ENCODE peak calls at places on chromosomes 3 and 15, in five cellular contexts. H, Z, Y, R and J are unnamed samples.
A peak's percentile ranks its signal among the peaks of the same experiment; 100 is the strongest.

GRCh38 chr15:55661431-55661830 is 73.3 kb upstream of the PYGO1 start:
- DNase-seq in H (no peak), Z (peak; percentile 50), Y (no peak), R (no peak), J (peak; percentile 37)

GRCh38 chr3:120144267-120144666 is 50.0 kb upstream of the GSK3B start:
- DNase-seq in H (no peak), Z (no peak), Y (no peak), R (no peak), J (no peak)

GRCh38 chr15:40843885-40844542 is at the start of gene SPINT1:
- DNase-seq in H (peak; percentile 82), Z (peak; percentile 63), Y (no peak), R (no peak), J (no peak)

GRCh38 chr15:68157074-68157473 is 48.1 kb downstream of the CALML4 start:
- DNase-seq in H (no peak), Z (no peak), Y (no peak), R (no peak), J (no peak)

GRCh38 chr15:48803877-48804276 is 7.0 kb downstream of the CEP152 start:
- DNase-seq in H (no peak), Z (peak; percentile 24), Y (no peak), R (peak; percentile 61), J (no peak)

GRCh38 chr3:38375488-38376097 is 29.0 kb downstream of the XYLB start:
- DNase-seq in H (no peak), Z (no peak), Y (no peak), R (no peak), J (no peak)

GRCh38 chr3:138781012-138781470 is 53.7 kb downstream of the PIK3CB start:
- DNase-seq in H (no peak), Z (no peak), Y (peak; percentile 52), R (no peak), J (no peak)

GRCh38 chr15:92803852-92804609 is 96.1 kb upstream of the CHD2 start:
- DNase-seq in H (peak; percentile 79), Z (peak; percentile 71), Y (peak; percentile 93), R (no peak), J (no peak)

GRCh38 chr15:75723847-75724660 is 11.4 kb upstream of the CSPG4 start:
- DNase-seq in H (peak; percentile 88), Z (peak; percentile 85), Y (peak; percentile 77), R (peak; percentile 80), J (no peak)

GRCh38 chr3:124078978-124079911 is 87.3 kb upstream of the ROPN1 start:
- DNase-seq in H (peak; percentile 45), Z (peak; percentile 37), Y (peak; percentile 26), R (peak; percentile 38), J (no peak)

GRCh38 chr3:178139116-178139515 is 397.1 kb upstream of the KCNMB2 start:
- DNase-seq in H (no peak), Z (no peak), Y (no peak), R (no peak), J (no peak)

GRCh38 chr3:98612587-98612986 is 19.2 kb upstream of the CPOX start:
- DNase-seq in H (no peak), Z (peak; percentile 40), Y (no peak), R (peak; percentile 54), J (peak; percentile 27)

GRCh38 chr3:42991369-42992315 is 12.5 kb downstream of the GASK1A start:
- DNase-seq in H (no peak), Z (no peak), Y (no peak), R (no peak), J (no peak)

GRCh38 chr3:14847613-14848541 is 29.1 kb downstream of the FGD5 start:
- DNase-seq in H (peak; percentile 81), Z (peak; percentile 53), Y (no peak), R (peak; percentile 47), J (peak; percentile 35)

GRCh38 chr3:463793-464192 is 267.2 kb downstream of the CHL1 start:
- DNase-seq in H (no peak), Z (no peak), Y (no peak), R (no peak), J (no peak)

GRCh38 chr15:66650433-66650832 is 51.6 kb upstream of the SMAD6 start:
- DNase-seq in H (no peak), Z (no peak), Y (peak; percentile 59), R (no peak), J (no peak)

GRCh38 chr3:181610083-181610972 is 101.4 kb upstream of the SOX2 start:
- DNase-seq in H (no peak), Z (peak; percentile 42), Y (no peak), R (no peak), J (peak; percentile 29)

GRCh38 chr3:33299395-33300081 is 22.3 kb downstream of the FBXL2 start:
- DNase-seq in H (no peak), Z (no peak), Y (no peak), R (no peak), J (no peak)

GRCh38 chr15:92665100-92665555 is 9.6 kb upstream of the FAM174B start:
- DNase-seq in H (no peak), Z (no peak), Y (no peak), R (no peak), J (no peak)

GRCh38 chr15:89332446-89332845 is 2.2 kb downstream of the POLG start:
- DNase-seq in H (no peak), Z (peak; percentile 76), Y (no peak), R (peak; percentile 58), J (no peak)

GRCh38 chr3:129001101-129001816 is at the start of gene EFCC1:
- DNase-seq in H (peak; percentile 62), Z (peak; percentile 31), Y (peak; percentile 43), R (no peak), J (no peak)

GRCh38 chr3:150286390-150287147 is 121.5 kb upstream of the TSC22D2 start:
- DNase-seq in H (no peak), Z (peak; percentile 30), Y (no peak), R (no peak), J (peak; percentile 43)

GRCh38 chr3:33099701-33100100 is 2.8 kb upstream of the GLB1 start:
- DNase-seq in H (no peak), Z (no peak), Y (no peak), R (no peak), J (no peak)

GRCh38 chr15:32687556-32687955 is 30.2 kb upstream of the GREM1 start:
- DNase-seq in H (no peak), Z (no peak), Y (no peak), R (peak; percentile 34), J (no peak)

GRCh38 chr3:5136619-5137429 is 14.7 kb downstream of the ARL8B start:
- DNase-seq in H (no peak), Z (peak; percentile 33), Y (peak; percentile 25), R (no peak), J (no peak)

GRCh38 chr3:108946292-108947290 is 7.1 kb downstream of the GUCA1C start:
- DNase-seq in H (no peak), Z (no peak), Y (no peak), R (no peak), J (no peak)

GRCh38 chr3:13348671-13349396 is 71.3 kb downstream of the NUP210 start:
- DNase-seq in H (no peak), Z (no peak), Y (no peak), R (no peak), J (no peak)

GRCh38 chr3:9685216-9686049 is 18.2 kb upstream of the CPNE9 start:
- DNase-seq in H (no peak), Z (no peak), Y (no peak), R (no peak), J (no peak)

GRCh38 chr3:56012732-56013131 is 455.5 kb downstream of the ERC2 start:
- DNase-seq in H (no peak), Z (no peak), Y (no peak), R (no peak), J (no peak)

GRCh38 chr3:186882125-186882524 is 39.6 kb downstream of the ADIPOQ start:
- DNase-seq in H (no peak), Z (no peak), Y (no peak), R (no peak), J (no peak)

GRCh38 chr3:175212896-175213295 is 353.8 kb downstream of the NAALADL2 start:
- DNase-seq in H (no peak), Z (no peak), Y (no peak), R (no peak), J (no peak)

GRCh38 chr3:39263576-39263975 is 16.3 kb downstream of the CX3CR1 start:
- DNase-seq in H (no peak), Z (no peak), Y (no peak), R (no peak), J (no peak)

GRCh38 chr3:159765860-159766294 is 222.8 kb upstream of the IL12A start:
- DNase-seq in H (no peak), Z (peak; percentile 76), Y (no peak), R (peak; percentile 65), J (no peak)

GRCh38 chr3:159763466-159764210 is 225.0 kb upstream of the IL12A start:
- DNase-seq in H (peak; percentile 82), Z (peak; percentile 94), Y (peak; percentile 42), R (peak; percentile 87), J (no peak)

GRCh38 chr3:159765025-159765859 is 223.4 kb upstream of the IL12A start:
- DNase-seq in H (peak; percentile 67), Z (peak; percentile 85), Y (peak; percentile 68), R (peak; percentile 90), J (no peak)

GRCh38 chr3:159764211-159765024 is 224.2 kb upstream of the IL12A start:
- DNase-seq in H (peak; percentile 55), Z (no peak), Y (peak; percentile 8), R (peak; percentile 27), J (no peak)

GRCh38 chr3:159766563-159767185 is 222.0 kb upstream of the IL12A start:
- DNase-seq in H (no peak), Z (peak; percentile 53), Y (no peak), R (peak; percentile 37), J (no peak)
- H3K4me1 ChIP-seq in H (peaks cover 4% of the 10 kb centered on the region), Z (peaks cover 23% of the 10 kb centered on the region), Y (peaks cover 13% of the 10 kb centered on the region), R (no peaks in the 10 kb centered on the region), J (no peaks in the 10 kb centered on the region)

GRCh38 chr3:194097141-194097880 is 38.6 kb upstream of the HES1 start:
- DNase-seq in H (no peak), Z (no peak), Y (no peak), R (no peak), J (no peak)
- H3K4me1 ChIP-seq in H (peaks cover 12% of the 10 kb centered on the region), Z (no peaks in the 10 kb centered on the region), Y (no peaks in the 10 kb centered on the region), R (peaks cover 5% of the 10 kb centered on the region), J (peaks cover 3% of the 10 kb centered on the region)

DNA sequence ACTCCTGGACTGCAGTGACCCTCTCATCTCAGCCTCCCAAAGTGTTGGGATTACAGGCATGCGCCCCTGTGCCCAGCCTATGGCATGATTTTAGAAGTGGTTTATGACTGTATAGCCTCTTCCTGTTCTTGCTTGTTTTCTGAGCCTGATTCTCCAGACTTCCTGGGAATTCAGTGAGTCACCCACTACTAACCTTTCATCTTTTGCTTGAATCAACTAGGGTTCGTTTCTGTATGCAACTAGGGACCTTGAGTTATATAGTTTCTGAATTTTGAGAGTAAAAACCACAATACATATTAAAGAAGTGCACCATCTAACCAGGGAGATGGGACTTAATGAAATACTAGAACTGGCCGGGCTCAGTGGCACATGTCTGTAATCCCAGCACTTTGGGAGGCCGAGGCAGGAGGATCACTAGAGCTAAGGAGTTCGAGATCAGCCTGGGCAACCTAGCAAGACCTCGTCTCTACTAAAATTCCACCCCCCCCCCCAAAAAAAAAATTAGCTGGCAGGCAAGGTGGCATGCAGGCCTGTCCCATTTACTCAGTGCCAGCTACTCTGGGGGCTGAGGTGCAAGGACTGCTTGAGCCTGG is 76.0 kb downstream of the ZNF609 start:
- DNase-seq in H (peak; percentile 22), Z (no peak), Y (no peak), R (no peak), J (no peak)
- H3K4me1 ChIP-seq in H (no peaks in the 10 kb centered on the region), Z (peaks cover 8% of the 10 kb centered on the region), Y (peaks cover 10% of the 10 kb centered on the region), R (no peaks in the 10 kb centered on the region), J (no peaks in the 10 kb centered on the region)

DNA sequence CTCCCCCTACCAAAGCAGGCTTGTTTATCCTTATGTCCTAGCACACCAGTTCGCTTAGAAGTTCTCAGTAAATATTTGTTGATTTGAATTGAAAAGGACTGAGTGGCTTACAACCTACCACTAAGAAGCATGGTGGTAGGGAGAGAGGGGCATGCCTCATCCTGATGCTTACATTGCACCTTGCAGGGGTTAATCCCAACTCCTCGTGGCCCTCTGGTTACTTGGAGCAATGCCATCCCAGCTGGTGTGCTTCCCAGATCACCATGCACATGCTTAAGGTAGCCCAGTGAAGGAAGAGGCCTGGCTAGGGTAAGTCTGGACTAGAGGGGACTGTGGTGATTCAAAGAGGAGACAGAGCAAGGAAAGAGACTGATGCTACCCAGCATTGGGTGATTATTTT is 253.3 kb downstream of the CLSTN2 start:
- DNase-seq in H (no peak), Z (no peak), Y (no peak), R (peak; percentile 60), J (no peak)
- H3K4me1 ChIP-seq in H (no peaks in the 10 kb centered on the region), Z (peaks cover 3% of the 10 kb centered on the region), Y (peaks cover 18% of the 10 kb centered on the region), R (peaks cover 25% of the 10 kb centered on the region), J (no peaks in the 10 kb centered on the region)